ENCODE peak calls at places on chromosomes 16 and 17, in five cellular contexts. H, Z, M, Y and N are unnamed samples.

GRCh38 chr16:56941092-56941491 is 9.2 kb downstream of the HERPUD1 start:
- DNase-seq in Y (no peak), Z (no peak), M (no peak), H (no peak), N (no peak)

GRCh38 chr17:10032142-10032541 is 127.1 kb upstream of the RCVRN start:
- DNase-seq in M (no peak), H (no peak), Y (no peak), Z (no peak), N (no peak)

GRCh38 chr17:72852267-72852945 is 240.1 kb downstream of the SLC39A11 start:
- DNase-seq in Y (no peak), Z (no peak), H (no peak), M (no peak), N (no peak)

GRCh38 chr16:75376475-75376907 is 56.8 kb downstream of the CFDP1 start:
- DNase-seq in Z (no peak), M (no peak), H (no peak), Y (no peak), N (no peak)

GRCh38 chr16:50680907-50681885 is at the start of gene SNX20:
- DNase-seq in Y (no peak), Z (peak; percentile 63), H (no peak), M (no peak), N (no peak)

GRCh38 chr16:81604960-81605383 is 160.4 kb downstream of the CMIP start:
- DNase-seq in M (no peak), H (no peak), Z (no peak), Y (no peak), N (no peak)

GRCh38 chr17:39671651-39672521 is 3.6 kb downstream of the PNMT start:
- DNase-seq in Z (no peak), M (peak; percentile 86), H (peak; percentile 67), Y (peak; percentile 59), N (no peak)

GRCh38 chr17:81553616-81554181 is 1.5 kb upstream of the FAAP100 start:
- DNase-seq in M (peak; percentile 83), Y (no peak), Z (peak; percentile 9), H (no peak), N (no peak)

GRCh38 chr17:43468746-43469544 is 14.8 kb upstream of the DHX8 start:
- DNase-seq in M (no peak), H (peak; percentile 74), Y (no peak), Z (no peak), N (no peak)

GRCh38 chr16:69744363-69745231 is 10.1 kb downstream of the NOB1 start:
- DNase-seq in Z (no peak), Y (no peak), H (no peak), M (no peak), N (no peak)

GRCh38 chr16:69745959-69746358 is 8.8 kb downstream of the NOB1 start:
- DNase-seq in H (no peak), M (no peak), Y (no peak), Z (no peak), N (no peak)

GRCh38 chr16:69741519-69741918 is 13.2 kb downstream of the NOB1 start:
- DNase-seq in Y (no peak), H (no peak), Z (no peak), M (no peak), N (no peak)

GRCh38 chr16:69745232-69745612 is 9.5 kb downstream of the NOB1 start:
- DNase-seq in Z (no peak), M (no peak), Y (no peak), H (no peak), N (no peak)

DNA sequence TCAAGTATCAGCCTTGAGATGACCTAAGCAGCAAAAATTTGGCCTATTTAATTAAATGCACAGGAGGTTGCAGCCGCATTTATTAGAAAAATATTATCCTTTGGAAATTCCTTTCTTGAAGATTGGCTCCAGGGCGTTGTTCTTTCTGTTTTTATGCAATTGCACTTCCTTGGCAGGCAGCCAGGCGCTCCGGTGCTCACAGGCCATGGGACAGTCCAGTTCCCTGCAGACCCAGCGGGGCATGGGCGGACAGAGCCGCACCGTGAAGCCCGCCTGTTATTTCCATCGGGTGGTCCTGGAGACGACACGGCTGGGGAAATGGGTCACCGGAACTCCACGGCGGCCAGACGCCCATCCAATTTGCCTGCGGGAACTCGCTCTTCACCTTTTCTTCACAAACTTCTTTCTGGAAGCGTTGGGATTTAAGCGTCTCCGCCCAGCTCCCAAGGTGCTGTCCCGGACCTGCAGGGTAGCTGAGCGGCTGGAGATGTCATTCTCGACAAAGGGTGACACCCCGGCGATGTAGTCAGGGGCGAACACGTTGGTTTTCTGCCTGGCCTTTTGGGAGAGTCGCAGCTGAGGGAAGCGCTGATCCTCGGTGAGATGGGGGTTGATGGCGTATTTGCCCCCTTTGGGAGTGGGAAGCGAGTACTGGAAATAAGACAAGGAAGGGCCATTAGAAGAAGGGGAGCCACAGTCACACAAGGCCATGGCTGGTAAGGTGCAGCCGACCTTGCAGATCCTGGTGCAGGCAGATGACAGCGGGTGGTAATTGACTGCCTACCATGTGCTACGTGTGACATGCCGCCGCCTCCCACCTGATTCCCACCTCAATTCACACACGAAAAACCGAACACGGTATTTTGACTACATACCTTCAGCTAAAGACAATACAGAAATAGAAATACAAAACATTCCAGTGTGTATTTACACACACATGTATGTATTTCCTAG is 12.5 kb downstream of the NOB1 start:
- DNase-seq in H (no peak), Y (no peak), M (peak; percentile 52), Z (no peak), N (no peak)
- TF ChIP-seq FOXM1 in H (no peak), Y (no peak), M (no peak), Z (no peak), N (no peak)

DNA sequence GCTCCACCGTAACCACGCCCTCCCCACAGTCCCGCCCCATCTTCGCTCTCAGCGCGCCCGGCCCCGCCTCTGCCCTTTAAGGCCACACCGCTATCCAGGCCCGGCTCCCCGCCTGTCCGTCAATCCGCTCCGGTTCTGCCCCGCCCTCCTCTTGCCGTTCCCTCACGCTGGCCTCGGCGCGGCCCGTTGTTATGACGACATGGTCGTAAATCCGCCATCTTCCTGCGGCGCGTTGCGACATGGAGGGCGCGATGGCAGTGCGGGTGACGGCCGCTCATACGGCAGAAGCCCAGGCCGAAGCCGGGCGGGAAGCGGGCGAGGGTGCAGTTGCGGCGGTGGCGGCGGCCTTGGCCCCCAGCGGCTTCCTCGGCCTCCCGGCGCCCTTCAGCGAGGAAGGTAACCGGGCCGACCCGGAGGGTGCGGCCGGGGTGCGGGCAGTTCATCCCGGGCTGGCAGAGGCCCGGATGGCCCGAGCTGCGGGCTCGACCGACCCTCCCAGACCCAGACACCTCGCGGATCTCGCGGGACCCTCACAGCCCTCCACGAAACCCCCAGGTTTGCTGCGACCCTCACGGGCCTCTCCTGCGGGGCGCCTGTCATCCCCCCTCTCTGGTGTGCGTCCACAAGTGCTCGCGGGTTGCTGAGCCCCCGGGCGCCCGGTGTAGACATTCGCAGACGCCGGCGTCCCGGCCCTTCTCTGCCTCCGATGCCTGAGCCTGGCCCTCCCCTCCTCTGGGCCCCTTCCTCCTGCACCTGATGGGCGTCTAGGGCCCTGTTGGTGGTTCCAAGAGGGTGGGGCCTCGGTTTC is at the start of gene E4F1:
- DNase-seq in Z (peak; percentile 97), Y (peak; percentile 94), M (peak; percentile 99), H (peak; percentile 97), N (peak; percentile 99)
- TF ChIP-seq FOXM1 in Z (no peak), Y (no peak), M (no peak), H (no peak), N (no peak)

DNA sequence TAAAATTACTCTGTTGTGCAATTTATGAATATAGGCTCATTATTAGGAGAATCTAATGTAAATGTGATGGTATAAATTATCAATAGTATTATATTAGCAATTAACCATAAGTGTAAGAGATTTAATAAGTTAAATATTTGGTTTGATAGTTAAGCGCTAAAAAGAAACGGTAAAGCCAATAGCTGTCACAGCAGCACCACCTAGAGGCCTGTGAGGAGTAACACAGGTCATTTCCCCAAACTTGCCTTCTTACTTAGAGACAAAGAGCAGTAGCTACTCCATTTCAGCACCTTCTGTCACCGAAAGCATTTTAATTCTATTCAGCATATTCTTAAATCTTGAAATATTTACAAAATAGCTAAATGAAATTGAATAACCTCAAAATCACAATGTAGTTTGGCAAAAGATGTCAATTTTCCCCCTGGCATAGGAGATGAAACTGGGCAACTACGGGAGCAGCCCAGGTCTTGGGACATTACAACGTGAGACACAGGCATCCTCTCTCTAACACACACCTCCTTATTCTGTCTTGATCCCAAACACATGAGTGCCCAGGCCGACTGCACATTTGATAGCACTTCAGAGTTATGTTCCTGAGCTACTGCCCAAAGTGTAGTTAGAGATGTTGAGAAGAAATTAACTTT is 14.3 kb upstream of the DYNLRB2 start:
- DNase-seq in Y (peak; percentile 70), Z (no peak), M (peak; percentile 49), H (peak; percentile 60), N (peak; percentile 55)
- TF ChIP-seq FOXM1 in Y (no peak), Z (no peak), M (no peak), H (no peak), N (no peak)

DNA sequence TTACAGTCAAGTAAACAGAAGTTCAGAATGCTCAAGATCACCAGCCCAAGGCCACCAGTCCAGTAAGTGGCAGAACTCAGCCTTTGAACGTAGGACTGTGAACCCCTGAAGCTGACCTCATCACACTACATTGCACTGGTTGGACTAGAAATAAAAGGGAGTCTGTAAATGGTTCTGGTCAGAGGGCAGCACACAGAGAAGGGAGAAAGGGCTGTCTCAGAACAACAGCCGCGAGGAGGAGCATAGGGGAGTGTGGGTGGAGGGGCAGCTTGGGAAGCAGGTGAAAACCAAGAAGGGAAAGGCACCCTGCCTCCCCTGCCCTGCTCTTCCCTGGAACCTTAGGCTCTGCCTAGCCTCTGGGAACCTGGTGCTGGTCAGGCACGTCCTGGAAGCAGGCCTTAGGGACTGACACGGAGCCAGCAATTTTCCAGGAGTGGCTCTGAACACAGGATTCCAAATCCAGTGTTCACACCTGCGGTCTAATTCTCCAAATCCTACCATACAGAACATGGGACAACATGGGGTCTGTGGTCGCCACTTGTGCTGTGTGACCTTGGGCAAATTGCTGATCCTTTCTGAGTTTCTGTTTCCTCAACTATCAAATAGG is 7.0 kb downstream of the PDILT start:
- DNase-seq in H (peak; percentile 31), Y (no peak), Z (no peak), M (no peak), N (no peak)
- TF ChIP-seq FOXM1 in H (no peak), Y (no peak), Z (no peak), M (no peak), N (no peak)

GRCh38 chr17:11598274-11599221 is at the start of gene DNAH9:
- DNase-seq in H (peak; percentile 66), Y (peak; percentile 89), Z (no peak), M (peak; percentile 92), N (no peak)
- TF ChIP-seq FOXM1 in H (no peak), Y (no peak), Z (no peak), M (no peak), N (no peak)